ENCODE peak calls at places on chromosomes 7 and 10, in six cellular contexts. E, R, J, A, Q and W are unnamed samples.

GRCh38 chr7:130345725-130346124 is 1.1 kb downstream of the CPA5 start:
- DNase-seq in R (no peak), E (no peak), Q (no peak), J (no peak), A (no peak), W (no peak)

GRCh38 chr10:132516771-132517725 is 20.5 kb upstream of the INPP5A start:
- DNase-seq in R (no peak), E (peak; percentile 49), A (no peak), J (no peak), Q (no peak), W (peak; percentile 76)

GRCh38 chr7:152435384-152436278 is at the start of gene KMT2C:
- DNase-seq in Q (peak; percentile 53), R (peak; percentile 9), J (no peak), E (peak; percentile 36), A (peak; percentile 15), W (no peak)

GRCh38 chr7:53743697-53744096 is 708.3 kb downstream of the POM121L12 start:
- DNase-seq in A (no peak), Q (no peak), J (no peak), E (no peak), R (no peak), W (no peak)

GRCh38 chr7:114922151-114922651 is 307 bp downstream of the MDFIC start:
- DNase-seq in J (no peak), Q (peak; percentile 39), A (peak; percentile 11), E (peak; percentile 22), R (peak; percentile 22), W (no peak)

GRCh38 chr7:30038182-30038980 is 10.2 kb downstream of the PLEKHA8 start:
- DNase-seq in E (no peak), A (no peak), J (no peak), Q (no peak), R (no peak), W (no peak)

GRCh38 chr7:86776136-86776535 is 132.4 kb downstream of the GRM3 start:
- DNase-seq in E (no peak), J (no peak), R (no peak), A (no peak), Q (no peak), W (no peak)

GRCh38 chr10:43878386-43878785 is 229.7 kb upstream of the ZNF32 start:
- DNase-seq in Q (no peak), J (no peak), E (no peak), A (no peak), R (no peak), W (no peak)